ENCODE peak calls at places on chromosomes 2 and 18, in eight cellular contexts. U, Z, T, L, M, Y, R and V are unnamed samples.

GRCh38 chr18:9941108-9941507 is 27.3 kb downstream of the VAPA start:
- DNase-seq in Y (no peak), Z (no peak), L (no peak), T (no peak), M (no peak), R (no peak), U (no peak), V (no peak)

GRCh38 chr2:240346753-240347372 is 88.6 kb upstream of the GPC1 start:
- DNase-seq in T (no peak), M (no peak), Z (no peak), R (no peak), U (no peak), L (no peak), Y (no peak), V (no peak)

GRCh38 chr2:176115883-176116813 is at the start of gene HOXD10:
- DNase-seq in U (no peak), M (no peak), R (no peak), T (peak; percentile 94), L (no peak), Z (no peak), Y (no peak), V (no peak)

GRCh38 chr18:49456794-49457193 is 3.7 kb downstream of the DYM start:
- DNase-seq in U (peak; percentile 29), T (no peak), L (no peak), R (no peak), Y (peak; percentile 44), M (no peak), Z (peak; percentile 52), V (no peak)

GRCh38 chr18:48600746-48601090 is 61.9 kb downstream of the CTIF start:
- DNase-seq in T (no peak), M (no peak), R (no peak), U (peak; percentile 43), L (no peak), Z (peak; percentile 40), Y (no peak), V (no peak)

GRCh38 chr2:106745468-106745867 is 140.5 kb downstream of the ST6GAL2 start:
- DNase-seq in Z (no peak), U (no peak), Y (no peak), L (no peak), T (peak; percentile 77), R (peak; percentile 2), M (no peak), V (peak; percentile 9)

GRCh38 chr18:12394428-12394827 is 13.3 kb upstream of the PRELID3A start:
- DNase-seq in R (no peak), Z (no peak), M (no peak), U (peak; percentile 29), Y (peak; percentile 19), L (no peak), T (no peak), V (peak; percentile 3)

GRCh38 chr18:68725341-68725740 is 10.4 kb upstream of the TMX3 start:
- DNase-seq in R (no peak), Y (peak; percentile 22), Z (peak; percentile 28), T (no peak), U (no peak), M (no peak), L (no peak), V (no peak)

GRCh38 chr2:144443837-144444236 is 76.1 kb downstream of the ZEB2 start:
- DNase-seq in L (no peak), R (no peak), Z (no peak), T (no peak), U (no peak), Y (peak; percentile 40), M (no peak), V (no peak)

GRCh38 chr2:233867993-233868532 is at the start of gene MSL3B:
- DNase-seq in T (no peak), M (no peak), Z (peak; percentile 40), U (peak; percentile 57), R (peak; percentile 23), Y (peak; percentile 61), L (no peak), V (no peak)

GRCh38 chr2:23435250-23436035 is 50.5 kb downstream of the KLHL29 start:
- DNase-seq in Z (no peak), R (no peak), T (no peak), U (peak; percentile 48), M (no peak), Y (no peak), L (no peak), V (no peak)

GRCh38 chr2:70684846-70685622 is 83.0 kb downstream of the ADD2 start:
- DNase-seq in L (no peak), Z (no peak), M (no peak), R (no peak), Y (no peak), U (no peak), T (peak; percentile 37), V (no peak)

GRCh38 chr2:222903234-222904220 is 42.7 kb downstream of the ACSL3 start:
- DNase-seq in U (peak; percentile 69), R (peak; percentile 65), L (no peak), Z (peak; percentile 64), T (peak; percentile 3), Y (peak; percentile 84), M (peak; percentile 58), V (peak; percentile 12)

GRCh38 chr2:12457831-12458230 is 258.9 kb upstream of the TRIB2 start:
- DNase-seq in R (no peak), U (no peak), T (no peak), Z (no peak), L (no peak), Y (peak; percentile 27), M (no peak), V (no peak)

GRCh38 chr18:48391863-48392262 is 17.3 kb downstream of the ZBTB7C start:
- DNase-seq in T (no peak), L (no peak), U (no peak), Z (no peak), M (no peak), Y (no peak), R (no peak), V (no peak)

GRCh38 chr2:219369447-219369861 is 18.3 kb downstream of the DNPEP start:
- DNase-seq in M (no peak), L (peak; percentile 7), U (peak; percentile 81), Z (peak; percentile 80), Y (peak; percentile 84), T (peak; percentile 12), R (peak; percentile 68), V (no peak)